ENCODE peak calls at places on chromosomes 2 and 18, in six cellular contexts. S is HCT116, G is body of pancreas, B is heart left ventricle, R is spleen, Y is GM12891. P is an unnamed sample.

GRCh38 chr18:68177807-68178702 is 536.9 kb downstream of the TMX3 start:
- DNase-seq in S (no peak), R (no peak), G (no peak), B (no peak), Y (no peak), P (no peak)

GRCh38 chr2:238596571-238597551 is 170.1 kb downstream of the ASB1 start:
- DNase-seq in G (peak), R (no peak), B (peak), Y (no peak), S (peak), P (peak)

GRCh38 chr2:45653584-45653983 is 2.1 kb downstream of the PRKCE start:
- DNase-seq in Y (no peak), R (no peak), G (no peak), S (no peak), B (no peak), P (no peak)

GRCh38 chr2:88857274-88857741 is 165.8 kb downstream of the RPIA start:
- DNase-seq in G (no peak), Y (no peak), S (no peak), R (no peak), B (no peak), P (no peak)

GRCh38 chr2:170276926-170277571 is 99.1 kb downstream of the MYO3B start:
- DNase-seq in S (no peak), R (no peak), G (no peak), Y (no peak), B (peak), P (no peak)

GRCh38 chr2:61793389-61793836 is 60.4 kb downstream of the FAM161A start:
- DNase-seq in B (peak), S (peak), G (peak), Y (peak), R (peak), P (peak)

GRCh38 chr2:40820319-40820718 is 368.4 kb upstream of the SLC8A1 start:
- DNase-seq in Y (no peak), B (no peak), R (no peak), S (no peak), G (no peak), P (no peak)

GRCh38 chr2:121121661-121122060 is 163.3 kb downstream of the TFCP2L1 start:
- DNase-seq in Y (no peak), B (no peak), R (no peak), G (no peak), S (no peak), P (no peak)

GRCh38 chr2:46326231-46326980 is 29.2 kb downstream of the EPAS1 start:
- DNase-seq in S (no peak), G (no peak), R (no peak), B (no peak), Y (no peak), P (no peak)

GRCh38 chr2:234565201-234565600 is 68.3 kb upstream of the ARL4C start:
- DNase-seq in R (no peak), Y (no peak), G (no peak), B (no peak), S (no peak), P (no peak)

GRCh38 chr2:2613279-2614199 is 282.5 kb upstream of the MYT1L start:
- DNase-seq in B (peak), Y (peak), G (peak), S (peak), R (peak), P (peak)

GRCh38 chr2:135259116-135259515 is 207.0 kb downstream of the RAB3GAP1 start:
- DNase-seq in G (no peak), R (no peak), Y (no peak), S (no peak), B (no peak), P (no peak)

GRCh38 chr18:46343940-46344372 is 239.8 kb downstream of the HAUS1 start:
- DNase-seq in R (peak), Y (peak), S (no peak), B (peak), G (no peak), P (no peak)

GRCh38 chr2:29420999-29421856 is 306.0 kb downstream of the CLIP4 start:
- DNase-seq in S (no peak), G (no peak), R (no peak), Y (no peak), B (no peak), P (no peak)

GRCh38 chr2:218010116-218010837 is 7.5 kb upstream of the TNS1 start:
- DNase-seq in G (peak), B (peak), Y (peak), S (no peak), R (peak), P (peak)

GRCh38 chr18:60895181-60895580 is 438.0 kb upstream of the CDH20 start:
- DNase-seq in S (no peak), B (no peak), Y (no peak), G (no peak), R (no peak), P (no peak)

GRCh38 chr2:181025004-181025403 is 44.6 kb downstream of the UBE2E3 start:
- DNase-seq in G (no peak), R (no peak), Y (no peak), B (no peak), S (no peak), P (no peak)

GRCh38 chr2:224983719-224984388 is 58.4 kb downstream of the DOCK10 start:
- DNase-seq in G (no peak), R (no peak), S (no peak), B (no peak), Y (no peak), P (no peak)

GRCh38 chr2:205766765-205767359 is 84.6 kb downstream of the NRP2 start:
- DNase-seq in S (no peak), Y (peak), B (peak), R (no peak), G (peak), P (no peak)

GRCh38 chr2:99881901-99882591 is 260.3 kb downstream of the AFF3 start:
- DNase-seq in B (no peak), Y (no peak), G (no peak), R (no peak), S (no peak), P (no peak)

GRCh38 chr2:39697480-39697879 is 31.8 kb downstream of the TMEM178A start:
- DNase-seq in G (no peak), R (no peak), B (peak), S (no peak), Y (no peak), P (no peak)

GRCh38 chr18:39051013-39051412 is 1485.4 kb upstream of the CELF4 start:
- DNase-seq in B (no peak), S (no peak), G (no peak), Y (no peak), R (no peak), P (no peak)

GRCh38 chr2:11753886-11754704 is 7.7 kb downstream of the LPIN1 start:
- DNase-seq in S (no peak), R (peak), G (no peak), Y (no peak), B (no peak), P (peak)

GRCh38 chr2:36556847-36557246 is 41.1 kb downstream of the FEZ2 start:
- DNase-seq in Y (no peak), G (no peak), S (no peak), R (no peak), B (no peak), P (no peak)

GRCh38 chr18:52766002-52766540 is 426.1 kb downstream of the DCC start:
- DNase-seq in B (no peak), Y (no peak), R (no peak), S (no peak), G (no peak), P (no peak)

GRCh38 chr2:44087037-44087713 is 81.5 kb upstream of the PPM1B start:
- DNase-seq in B (peak), Y (peak), S (peak), G (peak), R (peak), P (peak)

GRCh38 chr2:216315817-216316603 is 56.3 kb downstream of the MARCHF4 start:
- DNase-seq in B (no peak), S (peak), G (no peak), Y (no peak), R (no peak), P (peak)

GRCh38 chr2:112765251-112765650 is 842 bp upstream of the CKAP2L start:
- DNase-seq in R (no peak), B (no peak), Y (no peak), S (no peak), G (no peak), P (no peak)

GRCh38 chr2:169276045-169276444 is 86.3 kb downstream of the LRP2 start:
- DNase-seq in B (no peak), G (no peak), S (peak), R (no peak), Y (no peak), P (no peak)

GRCh38 chr2:25972049-25972823 is 10.1 kb downstream of the KIF3C start:
- DNase-seq in G (no peak), S (no peak), R (no peak), B (no peak), Y (no peak), P (no peak)

GRCh38 chr18:23662309-23663263 is at the start of gene ANKRD29:
- DNase-seq in G (peak), B (peak), Y (peak), R (peak), S (no peak), P (peak)

GRCh38 chr2:190367091-190367490 is 23.7 kb downstream of the INPP1 start:
- DNase-seq in G (no peak), Y (no peak), S (no peak), R (no peak), B (no peak), P (no peak)

GRCh38 chr2:70984576-70985282 is 6.3 kb downstream of the ANKRD53 start:
- DNase-seq in G (peak), S (peak), R (peak), Y (peak), B (peak), P (no peak)

GRCh38 chr2:219567791-219568361 is 3.5 kb downstream of the OBSL1 start:
- DNase-seq in R (no peak), Y (no peak), G (no peak), B (no peak), S (no peak), P (no peak)

GRCh38 chr18:25827961-25828561 is 262.4 kb downstream of the SS18 start:
- DNase-seq in Y (no peak), R (no peak), B (no peak), S (no peak), G (no peak), P (no peak)

GRCh38 chr2:75547345-75548035 is 13.2 kb downstream of the EVA1A start:
- DNase-seq in G (no peak), S (no peak), B (no peak), R (no peak), Y (no peak), P (no peak)

GRCh38 chr18:2981212-2981728 is 31.7 kb downstream of the LPIN2 start:
- DNase-seq in B (no peak), R (no peak), S (no peak), Y (no peak), G (no peak), P (peak)

DNA sequence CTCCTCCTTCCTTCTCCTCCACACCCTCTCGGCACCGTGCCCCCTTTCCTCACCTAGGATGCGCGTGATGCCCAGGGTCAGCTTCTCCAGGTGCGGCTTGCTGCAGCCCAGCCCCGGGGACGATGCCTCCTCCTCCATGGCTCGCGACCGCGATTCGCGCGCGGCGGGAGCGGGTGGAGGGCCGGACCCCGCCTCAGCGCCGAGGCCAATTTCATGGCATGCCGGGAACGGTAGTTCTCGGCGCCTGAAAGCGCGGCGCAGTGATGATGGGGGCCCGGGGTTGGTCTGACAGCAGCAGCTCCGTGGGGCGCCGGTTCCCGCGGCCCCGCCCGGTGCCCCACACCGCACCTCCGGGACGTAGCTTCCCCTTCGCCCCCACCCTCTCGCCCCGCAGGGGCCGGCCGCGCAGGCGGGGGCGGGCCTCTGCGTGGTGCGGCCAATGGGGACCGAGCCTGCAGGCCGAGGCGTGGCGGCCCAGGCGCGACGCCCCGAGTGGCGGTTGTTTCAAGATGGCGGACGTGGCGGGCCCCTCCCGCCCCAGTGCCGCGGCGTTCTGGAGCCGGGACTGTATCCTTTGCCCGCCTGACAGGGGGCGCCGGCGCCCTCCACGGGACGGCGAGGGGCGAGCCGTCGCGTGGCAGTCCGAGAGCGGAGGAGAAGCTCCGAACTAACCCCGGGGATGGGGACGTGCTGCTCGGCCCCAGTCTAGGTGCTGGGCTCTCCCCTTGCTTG is at the start of the genes KIAA1328 and TPGS2:
- DNase-seq in B (peak), R (peak), Y (peak), G (peak), S (peak), P (peak)
- TF ChIP-seq POLR2A in B (no peak), R (peak), Y (peak), G (peak), S (peak), P (peak)

GRCh38 chr2:237293966-237294365 is 120.0 kb downstream of the COL6A3 start:
- DNase-seq in Y (no peak), B (no peak), R (no peak), S (no peak), G (no peak), P (no peak)

GRCh38 chr2:237289134-237289533 is 124.8 kb downstream of the COL6A3 start:
- DNase-seq in G (no peak), R (no peak), Y (no peak), B (no peak), S (no peak), P (no peak)

GRCh38 chr2:237287874-237288273 is 126.1 kb downstream of the COL6A3 start:
- DNase-seq in G (no peak), Y (no peak), S (no peak), R (no peak), B (no peak), P (no peak)

GRCh38 chr2:237291138-237291792 is 122.7 kb downstream of the COL6A3 start:
- DNase-seq in G (peak), S (peak), R (no peak), Y (no peak), B (peak), P (peak)

GRCh38 chr2:237290249-237290648 is 123.7 kb downstream of the COL6A3 start:
- DNase-seq in B (peak), R (no peak), G (peak), S (no peak), Y (no peak), P (no peak)
- TF ChIP-seq POLR2A in B (no peak), R (no peak), G (no peak), S (no peak), Y (no peak), P (no peak)

GRCh38 chr2:12819098-12819465 is 102.3 kb downstream of the TRIB2 start:
- DNase-seq in G (peak), S (no peak), Y (no peak), R (no peak), B (peak), P (peak)
- TF ChIP-seq POLR2A in G (no peak), S (no peak), Y (no peak), R (no peak), B (no peak), P (no peak)

GRCh38 chr2:105329561-105330495 is at the start of gene TGFBRAP1:
- DNase-seq in Y (peak), G (peak), B (peak), R (peak), S (no peak), P (peak)
- TF ChIP-seq POLR2A in Y (peak), G (peak), B (no peak), R (no peak), S (no peak), P (peak)

P was measured in H54.